ENCODE peak calls at places on chromosomes 4 and X, in four cellular contexts. One of them, this sample, is unnamed.

GRCh38 chr4:11729548-11729947 is 300.9 kb upstream of the HS3ST1 start:
- DNase-seq in suprapubic skin: no peak
- DNase-seq in fibroblast of pulmonary artery: peak; percentile 56
- DNase-seq in ovary: no peak
- DNase-seq in this sample: no peak

GRCh38 chrX:110258552-110258951 is 59.3 kb downstream of the AMMECR1 start:
- DNase-seq in ovary: no peak
- DNase-seq in fibroblast of pulmonary artery: peak; percentile 14
- DNase-seq in suprapubic skin: no peak
- DNase-seq in this sample: no peak

GRCh38 chr4:187493661-187494060 is 501.9 kb upstream of the ZFP42 start:
- DNase-seq in suprapubic skin: no peak
- DNase-seq in fibroblast of pulmonary artery: no peak
- DNase-seq in ovary: no peak
- DNase-seq in this sample: no peak

GRCh38 chr4:138175337-138175794 is 66.8 kb downstream of the SLC7A11 start:
- DNase-seq in fibroblast of pulmonary artery: peak; percentile 64
- DNase-seq in ovary: no peak
- DNase-seq in suprapubic skin: no peak
- DNase-seq in this sample: no peak

GRCh38 chrX:104137496-104137895 is 19.3 kb downstream of the SLC25A53 start:
- DNase-seq in fibroblast of pulmonary artery: peak; percentile 24
- DNase-seq in ovary: no peak
- DNase-seq in suprapubic skin: no peak
- DNase-seq in this sample: no peak

GRCh38 chrX:96611619-96612362 is 72.9 kb upstream of the DIAPH2 start:
- DNase-seq in fibroblast of pulmonary artery: peak; percentile 39
- DNase-seq in ovary: no peak
- DNase-seq in suprapubic skin: no peak
- DNase-seq in this sample: no peak

GRCh38 chr4:108166038-108166437 is 2.7 kb downstream of the LEF1 start:
- DNase-seq in suprapubic skin: no peak
- DNase-seq in ovary: no peak
- DNase-seq in fibroblast of pulmonary artery: no peak
- DNase-seq in this sample: no peak

GRCh38 chrX:111955916-111956315 is 79.9 kb downstream of the TRPC5OS start:
- DNase-seq in suprapubic skin: no peak
- DNase-seq in fibroblast of pulmonary artery: no peak
- DNase-seq in ovary: no peak
- DNase-seq in this sample: no peak

GRCh38 chr4:74948279-74948678 is 15.4 kb downstream of the PARM1 start:
- DNase-seq in ovary: no peak
- DNase-seq in fibroblast of pulmonary artery: no peak
- DNase-seq in suprapubic skin: no peak
- DNase-seq in this sample: no peak

GRCh38 chr4:143381171-143382118 is 44.8 kb downstream of the GAB1 start:
- DNase-seq in fibroblast of pulmonary artery: peak; percentile 90
- DNase-seq in ovary: peak; percentile 79
- DNase-seq in suprapubic skin: no peak
- DNase-seq in this sample: no peak

GRCh38 chr4:94577136-94577535 is 125.4 kb downstream of the PDLIM5 start:
- DNase-seq in suprapubic skin: no peak
- DNase-seq in fibroblast of pulmonary artery: peak; percentile 76
- DNase-seq in ovary: peak; percentile 49
- DNase-seq in this sample: no peak

GRCh38 chr4:38062088-38062893 is 102.1 kb downstream of the PTTG2 start:
- DNase-seq in ovary: peak; percentile 87
- DNase-seq in fibroblast of pulmonary artery: peak; percentile 91
- DNase-seq in suprapubic skin: peak; percentile 86
- DNase-seq in this sample: no peak

GRCh38 chr4:27514711-27515110 is 654.1 kb downstream of the STIM2 start:
- DNase-seq in suprapubic skin: no peak
- DNase-seq in ovary: no peak
- DNase-seq in fibroblast of pulmonary artery: no peak
- DNase-seq in this sample: no peak

GRCh38 chr4:147599764-147600163 is 17.4 kb upstream of the TMEM184C start:
- DNase-seq in suprapubic skin: no peak
- DNase-seq in ovary: no peak
- DNase-seq in fibroblast of pulmonary artery: peak; percentile 60
- DNase-seq in this sample: no peak

GRCh38 chr4:99104153-99104552 is 15.6 kb upstream of the ADH5 start:
- DNase-seq in fibroblast of pulmonary artery: peak; percentile 6
- DNase-seq in suprapubic skin: no peak
- DNase-seq in ovary: no peak
- DNase-seq in this sample: no peak

GRCh38 chrX:10660171-10660570 is 39.8 kb upstream of the MID1 start:
- DNase-seq in suprapubic skin: no peak
- DNase-seq in fibroblast of pulmonary artery: no peak
- DNase-seq in ovary: no peak
- DNase-seq in this sample: no peak

GRCh38 chr4:96036781-96037180 is 196.9 kb downstream of the PDHA2 start:
- DNase-seq in fibroblast of pulmonary artery: no peak
- DNase-seq in suprapubic skin: no peak
- DNase-seq in ovary: no peak
- DNase-seq in this sample: no peak

GRCh38 chr4:96037705-96038104 is 197.8 kb downstream of the PDHA2 start:
- DNase-seq in ovary: no peak
- DNase-seq in suprapubic skin: no peak
- DNase-seq in fibroblast of pulmonary artery: peak; percentile 6
- DNase-seq in this sample: no peak

GRCh38 chr4:96035727-96036126 is 195.8 kb downstream of the PDHA2 start:
- DNase-seq in fibroblast of pulmonary artery: peak; percentile 59
- DNase-seq in suprapubic skin: no peak
- DNase-seq in ovary: no peak
- DNase-seq in this sample: no peak
- TF ChIP-seq CTCF in fibroblast of pulmonary artery: peak; percentile 52
- TF ChIP-seq CTCF in suprapubic skin: no peak
- TF ChIP-seq CTCF in ovary: no peak
- TF ChIP-seq CTCF in this sample: peak; percentile 68

GRCh38 chrX:24561121-24561520 is 86.0 kb downstream of the PCYT1B start:
- DNase-seq in ovary: no peak
- DNase-seq in suprapubic skin: no peak
- DNase-seq in fibroblast of pulmonary artery: peak; percentile 23
- DNase-seq in this sample: no peak
- TF ChIP-seq CTCF in ovary: no peak
- TF ChIP-seq CTCF in suprapubic skin: no peak
- TF ChIP-seq CTCF in fibroblast of pulmonary artery: peak; percentile 21
- TF ChIP-seq CTCF in this sample: no peak

DNA sequence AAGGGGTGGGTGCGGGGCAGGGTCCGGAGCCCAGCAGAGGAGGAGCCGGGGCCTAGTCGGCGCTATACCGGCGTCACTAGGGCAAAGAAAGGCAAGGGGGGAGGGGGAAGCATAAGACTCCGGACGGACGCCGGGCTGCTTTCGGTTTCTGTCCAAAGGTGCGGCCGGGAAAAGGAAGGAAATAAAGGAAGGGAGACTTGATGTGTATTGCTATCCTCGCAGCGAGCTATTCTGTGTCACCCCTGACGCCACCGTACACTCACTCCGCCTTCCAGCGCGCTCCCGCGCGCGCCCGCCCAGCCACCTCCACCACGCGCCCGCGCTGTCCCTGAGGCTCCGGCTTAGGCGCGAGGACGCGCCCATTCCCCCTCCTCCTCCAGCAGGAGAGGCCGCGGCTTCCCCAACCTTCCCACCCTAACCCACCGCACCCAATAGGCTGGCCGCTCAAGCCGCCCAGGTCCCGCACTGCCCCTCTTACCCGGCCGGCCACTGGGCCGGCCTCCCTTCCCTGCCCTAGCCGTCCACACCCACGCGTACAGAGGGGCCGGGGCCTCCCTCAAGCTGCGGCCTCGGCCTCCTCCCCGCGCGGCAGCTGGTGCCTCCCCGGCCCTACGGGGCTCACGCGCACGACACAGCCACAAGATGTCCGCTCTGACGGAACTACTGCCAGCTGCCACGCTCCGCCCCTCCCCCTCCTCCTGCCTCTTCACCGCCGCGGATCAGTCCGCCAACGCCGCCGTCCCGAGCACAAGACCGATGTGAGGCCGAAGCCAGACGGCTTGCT is at the start of gene UBE2D3:
- DNase-seq in suprapubic skin: peak; percentile 98
- DNase-seq in ovary: peak; percentile 97
- DNase-seq in fibroblast of pulmonary artery: peak; percentile 98
- DNase-seq in this sample: peak; percentile 94
- TF ChIP-seq CTCF in suprapubic skin: no peak
- TF ChIP-seq CTCF in ovary: no peak
- TF ChIP-seq CTCF in fibroblast of pulmonary artery: peak; percentile 17
- TF ChIP-seq CTCF in this sample: peak; percentile 20

GRCh38 chr4:30536231-30536630 is 183.9 kb upstream of the PCDH7 start:
- DNase-seq in suprapubic skin: no peak
- DNase-seq in fibroblast of pulmonary artery: peak; percentile 35
- DNase-seq in ovary: no peak
- DNase-seq in this sample: no peak
- TF ChIP-seq CTCF in suprapubic skin: no peak
- TF ChIP-seq CTCF in fibroblast of pulmonary artery: no peak
- TF ChIP-seq CTCF in ovary: no peak
- TF ChIP-seq CTCF in this sample: no peak

GRCh38 chr4:153156263-153156662 is 48.0 kb upstream of the TRIM2 start:
- DNase-seq in ovary: no peak
- DNase-seq in suprapubic skin: no peak
- DNase-seq in fibroblast of pulmonary artery: no peak
- DNase-seq in this sample: no peak
- TF ChIP-seq CTCF in ovary: no peak
- TF ChIP-seq CTCF in suprapubic skin: no peak
- TF ChIP-seq CTCF in fibroblast of pulmonary artery: no peak
- TF ChIP-seq CTCF in this sample: no peak